ENCODE peak calls at places on chromosome 11, in ten cellular contexts. One of them, this sample, is unnamed. For H3K4me1 and H3K36me3, the result is how much of the 10 kb centered on the place peaks cover.

GRCh38 chr11:64570341-64570740 is 20.7 kb upstream of the SLC22A12 start:
- DNase-seq in tibial artery: no peak
- DNase-seq in GM23248: no peak
- DNase-seq in right atrium auricular region: no peak
- DNase-seq in HCT116: no peak
- DNase-seq in astrocyte: no peak
- DNase-seq in neural progenitor cell: no peak
- DNase-seq in upper lobe of right lung: peak
- DNase-seq in heart right ventricle: no peak
- DNase-seq in PC-3: no peak
- DNase-seq in this sample: no peak

GRCh38 chr11:83784419-83784818 is 498.3 kb upstream of the CCDC90B start:
- DNase-seq in tibial artery: no peak
- DNase-seq in GM23248: no peak
- DNase-seq in right atrium auricular region: no peak
- DNase-seq in HCT116: no peak
- DNase-seq in astrocyte: no peak
- DNase-seq in neural progenitor cell: no peak
- DNase-seq in upper lobe of right lung: no peak
- DNase-seq in heart right ventricle: no peak
- DNase-seq in PC-3: no peak
- DNase-seq in this sample: no peak

GRCh38 chr11:122226810-122227379 is 110.9 kb upstream of the BLID start:
- DNase-seq in tibial artery: no peak
- DNase-seq in GM23248: peak
- DNase-seq in right atrium auricular region: no peak
- DNase-seq in HCT116: no peak
- DNase-seq in astrocyte: peak
- DNase-seq in neural progenitor cell: no peak
- DNase-seq in upper lobe of right lung: no peak
- DNase-seq in heart right ventricle: no peak
- DNase-seq in PC-3: no peak
- DNase-seq in this sample: no peak

GRCh38 chr11:20488352-20488751 is 100.8 kb downstream of the PRMT3 start:
- DNase-seq in tibial artery: no peak
- DNase-seq in GM23248: no peak
- DNase-seq in right atrium auricular region: no peak
- DNase-seq in HCT116: no peak
- DNase-seq in astrocyte: peak
- DNase-seq in neural progenitor cell: no peak
- DNase-seq in upper lobe of right lung: no peak
- DNase-seq in heart right ventricle: no peak
- DNase-seq in PC-3: no peak
- DNase-seq in this sample: no peak

GRCh38 chr11:68271781-68272608 is at the start of gene C11orf24:
- DNase-seq in tibial artery: peak
- DNase-seq in GM23248: peak
- DNase-seq in right atrium auricular region: peak
- DNase-seq in HCT116: peak
- DNase-seq in astrocyte: peak
- DNase-seq in neural progenitor cell: peak
- DNase-seq in upper lobe of right lung: peak
- DNase-seq in heart right ventricle: peak
- DNase-seq in PC-3: peak
- DNase-seq in this sample: peak

GRCh38 chr11:132422725-132423124 is 1052.3 kb downstream of the NTM start:
- DNase-seq in tibial artery: no peak
- DNase-seq in GM23248: no peak
- DNase-seq in right atrium auricular region: no peak
- DNase-seq in HCT116: no peak
- DNase-seq in astrocyte: no peak
- DNase-seq in neural progenitor cell: no peak
- DNase-seq in upper lobe of right lung: no peak
- DNase-seq in heart right ventricle: no peak
- DNase-seq in PC-3: no peak
- DNase-seq in this sample: no peak

GRCh38 chr11:18495268-18495667 is 31.5 kb downstream of the TSG101 start:
- DNase-seq in tibial artery: no peak
- DNase-seq in GM23248: no peak
- DNase-seq in right atrium auricular region: no peak
- DNase-seq in HCT116: no peak
- DNase-seq in astrocyte: no peak
- DNase-seq in neural progenitor cell: no peak
- DNase-seq in upper lobe of right lung: no peak
- DNase-seq in heart right ventricle: no peak
- DNase-seq in PC-3: no peak
- DNase-seq in this sample: no peak

GRCh38 chr11:115665958-115666357 is 161.7 kb upstream of the CADM1 start:
- DNase-seq in tibial artery: no peak
- DNase-seq in GM23248: no peak
- DNase-seq in right atrium auricular region: no peak
- DNase-seq in HCT116: no peak
- DNase-seq in astrocyte: no peak
- DNase-seq in neural progenitor cell: no peak
- DNase-seq in upper lobe of right lung: no peak
- DNase-seq in heart right ventricle: no peak
- DNase-seq in PC-3: no peak
- DNase-seq in this sample: no peak

GRCh38 chr11:111047376-111047775 is 198.1 kb upstream of the POU2AF2 start:
- DNase-seq in tibial artery: no peak
- DNase-seq in GM23248: no peak
- DNase-seq in right atrium auricular region: no peak
- DNase-seq in HCT116: no peak
- DNase-seq in astrocyte: peak
- DNase-seq in neural progenitor cell: peak
- DNase-seq in upper lobe of right lung: no peak
- DNase-seq in heart right ventricle: no peak
- DNase-seq in PC-3: no peak
- DNase-seq in this sample: no peak

GRCh38 chr11:119380816-119381185 is 689 bp downstream of the USP2 start:
- DNase-seq in tibial artery: no peak
- DNase-seq in GM23248: no peak
- DNase-seq in right atrium auricular region: no peak
- DNase-seq in HCT116: no peak
- DNase-seq in astrocyte: no peak
- DNase-seq in neural progenitor cell: peak
- DNase-seq in upper lobe of right lung: no peak
- DNase-seq in heart right ventricle: no peak
- DNase-seq in PC-3: no peak
- DNase-seq in this sample: no peak

GRCh38 chr11:134252539-134253188 is 488 bp downstream of the THYN1 start:
- DNase-seq in tibial artery: peak
- DNase-seq in GM23248: peak
- DNase-seq in right atrium auricular region: no peak
- DNase-seq in HCT116: no peak
- DNase-seq in astrocyte: no peak
- DNase-seq in neural progenitor cell: peak
- DNase-seq in upper lobe of right lung: no peak
- DNase-seq in heart right ventricle: peak
- DNase-seq in PC-3: peak
- DNase-seq in this sample: no peak

GRCh38 chr11:130549393-130549999 is 101.1 kb downstream of the ADAMTS15 start:
- DNase-seq in tibial artery: no peak
- DNase-seq in GM23248: no peak
- DNase-seq in right atrium auricular region: no peak
- DNase-seq in HCT116: no peak
- DNase-seq in astrocyte: no peak
- DNase-seq in neural progenitor cell: no peak
- DNase-seq in upper lobe of right lung: no peak
- DNase-seq in heart right ventricle: no peak
- DNase-seq in PC-3: no peak
- DNase-seq in this sample: no peak

GRCh38 chr11:7869467-7869866 is 61.6 kb downstream of the OR10A6 start:
- DNase-seq in tibial artery: no peak
- DNase-seq in GM23248: no peak
- DNase-seq in right atrium auricular region: no peak
- DNase-seq in HCT116: no peak
- DNase-seq in astrocyte: peak
- DNase-seq in neural progenitor cell: no peak
- DNase-seq in upper lobe of right lung: no peak
- DNase-seq in heart right ventricle: no peak
- DNase-seq in PC-3: no peak
- DNase-seq in this sample: no peak

DNA sequence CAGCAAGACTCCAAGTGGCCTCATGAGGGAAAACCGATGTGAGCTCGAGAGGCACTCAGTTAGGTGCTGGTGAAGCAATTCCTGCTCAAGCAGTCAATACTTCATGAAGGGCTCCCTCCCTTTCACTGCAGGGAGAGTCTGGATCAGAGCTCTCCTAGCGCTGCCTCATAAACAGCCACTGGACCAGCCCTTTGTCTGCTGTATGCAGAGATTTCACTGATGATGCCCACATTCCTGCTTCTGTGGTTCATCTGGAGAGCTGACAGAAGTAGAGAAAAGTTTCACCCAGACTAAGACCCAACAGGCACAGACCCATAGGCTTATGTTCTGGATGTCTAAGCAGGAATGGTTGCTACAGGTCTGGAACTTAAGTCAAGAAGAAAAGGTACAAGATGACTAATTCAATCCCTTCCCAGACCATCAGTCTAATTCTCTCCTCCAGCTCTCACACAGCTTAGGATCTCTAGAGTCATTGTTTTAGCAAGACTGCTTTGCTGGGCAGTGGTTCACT is 4.0 kb downstream of the UCP2 start:
- DNase-seq in tibial artery: no peak
- DNase-seq in GM23248: peak
- DNase-seq in right atrium auricular region: no peak
- DNase-seq in HCT116: no peak
- DNase-seq in astrocyte: peak
- DNase-seq in neural progenitor cell: no peak
- DNase-seq in upper lobe of right lung: peak
- DNase-seq in heart right ventricle: no peak
- DNase-seq in PC-3: no peak
- DNase-seq in this sample: no peak
- H3K4me1 ChIP-seq in tibial artery: under half
- H3K4me1 ChIP-seq in GM23248: under half
- H3K4me1 ChIP-seq in right atrium auricular region: under half
- H3K4me1 ChIP-seq in HCT116: under half
- H3K4me1 ChIP-seq in astrocyte: under half
- H3K4me1 ChIP-seq in neural progenitor cell: under half
- H3K4me1 ChIP-seq in upper lobe of right lung: under half
- H3K4me1 ChIP-seq in heart right ventricle: under half
- H3K4me1 ChIP-seq in PC-3: under half
- H3K4me1 ChIP-seq in this sample: under half

GRCh38 chr11:93197383-93198220 is at the start of gene SLC36A4:
- DNase-seq in tibial artery: peak
- DNase-seq in GM23248: peak
- DNase-seq in right atrium auricular region: peak
- DNase-seq in HCT116: peak
- DNase-seq in astrocyte: peak
- DNase-seq in neural progenitor cell: peak
- DNase-seq in upper lobe of right lung: peak
- DNase-seq in heart right ventricle: peak
- DNase-seq in PC-3: peak
- DNase-seq in this sample: peak
- H3K36me3 ChIP-seq in tibial artery: under half
- H3K36me3 ChIP-seq in GM23248: under half
- H3K36me3 ChIP-seq in right atrium auricular region: under half
- H3K36me3 ChIP-seq in HCT116: under half
- H3K36me3 ChIP-seq in astrocyte: under half
- H3K36me3 ChIP-seq in neural progenitor cell: under half
- H3K36me3 ChIP-seq in upper lobe of right lung: under half
- H3K36me3 ChIP-seq in heart right ventricle: under half
- H3K36me3 ChIP-seq in PC-3: under half
- H3K36me3 ChIP-seq in this sample: under half

DNA sequence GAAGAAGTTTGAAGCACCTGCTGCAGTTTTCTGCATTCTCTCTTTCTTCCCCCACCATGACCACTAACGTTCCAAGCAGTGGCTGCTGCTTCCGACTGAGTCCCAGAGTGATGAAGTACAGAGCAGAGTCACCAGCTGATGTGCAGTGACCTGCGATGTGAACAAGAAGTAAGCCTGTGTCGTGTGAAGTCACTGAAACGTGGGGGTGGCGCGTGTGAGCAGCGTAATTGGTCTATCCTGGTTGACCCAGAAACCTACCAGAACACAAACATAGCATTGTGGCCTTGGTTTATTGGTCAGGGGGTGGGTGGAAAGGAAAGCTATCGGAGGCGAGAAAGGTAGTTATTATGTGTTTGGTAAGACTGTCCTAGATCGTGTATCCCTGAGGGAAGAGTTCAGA is 3.5 kb downstream of the KRTAP5-7 start:
- DNase-seq in tibial artery: no peak
- DNase-seq in GM23248: no peak
- DNase-seq in right atrium auricular region: no peak
- DNase-seq in HCT116: no peak
- DNase-seq in astrocyte: no peak
- DNase-seq in neural progenitor cell: no peak
- DNase-seq in upper lobe of right lung: peak
- DNase-seq in heart right ventricle: no peak
- DNase-seq in PC-3: no peak
- DNase-seq in this sample: no peak
- H3K4me1 ChIP-seq in tibial artery: under half
- H3K4me1 ChIP-seq in GM23248: under half
- H3K4me1 ChIP-seq in right atrium auricular region: under half
- H3K4me1 ChIP-seq in HCT116: under half
- H3K4me1 ChIP-seq in astrocyte: under half
- H3K4me1 ChIP-seq in neural progenitor cell: under half
- H3K4me1 ChIP-seq in upper lobe of right lung: under half
- H3K4me1 ChIP-seq in heart right ventricle: under half
- H3K4me1 ChIP-seq in PC-3: under half
- H3K4me1 ChIP-seq in this sample: under half

GRCh38 chr11:62778441-62778840 is 7.2 kb downstream of the TAF6L start:
- DNase-seq in tibial artery: no peak
- DNase-seq in GM23248: no peak
- DNase-seq in right atrium auricular region: no peak
- DNase-seq in HCT116: no peak
- DNase-seq in astrocyte: no peak
- DNase-seq in neural progenitor cell: no peak
- DNase-seq in upper lobe of right lung: no peak
- DNase-seq in heart right ventricle: no peak
- DNase-seq in PC-3: no peak
- DNase-seq in this sample: no peak
- H3K36me3 ChIP-seq in tibial artery: under half
- H3K36me3 ChIP-seq in GM23248: under half
- H3K36me3 ChIP-seq in right atrium auricular region: under half
- H3K36me3 ChIP-seq in HCT116: under half
- H3K36me3 ChIP-seq in astrocyte: under half
- H3K36me3 ChIP-seq in neural progenitor cell: under half
- H3K36me3 ChIP-seq in upper lobe of right lung: half or more
- H3K36me3 ChIP-seq in heart right ventricle: half or more
- H3K36me3 ChIP-seq in PC-3: under half
- H3K36me3 ChIP-seq in this sample: half or more

GRCh38 chr11:47987781-47988180 is 7.4 kb downstream of the PTPRJ start:
- DNase-seq in tibial artery: no peak
- DNase-seq in GM23248: no peak
- DNase-seq in right atrium auricular region: no peak
- DNase-seq in HCT116: no peak
- DNase-seq in astrocyte: no peak
- DNase-seq in neural progenitor cell: no peak
- DNase-seq in upper lobe of right lung: no peak
- DNase-seq in heart right ventricle: no peak
- DNase-seq in PC-3: no peak
- DNase-seq in this sample: no peak
- H3K4me1 ChIP-seq in tibial artery: under half
- H3K4me1 ChIP-seq in GM23248: under half
- H3K4me1 ChIP-seq in right atrium auricular region: under half
- H3K4me1 ChIP-seq in HCT116: half or more
- H3K4me1 ChIP-seq in astrocyte: under half
- H3K4me1 ChIP-seq in neural progenitor cell: under half
- H3K4me1 ChIP-seq in upper lobe of right lung: under half
- H3K4me1 ChIP-seq in heart right ventricle: under half
- H3K4me1 ChIP-seq in PC-3: under half
- H3K4me1 ChIP-seq in this sample: half or more

GRCh38 chr11:66701432-66702240 is 23.9 kb upstream of the RBM4B start:
- DNase-seq in tibial artery: no peak
- DNase-seq in GM23248: peak
- DNase-seq in right atrium auricular region: no peak
- DNase-seq in HCT116: no peak
- DNase-seq in astrocyte: no peak
- DNase-seq in neural progenitor cell: no peak
- DNase-seq in upper lobe of right lung: no peak
- DNase-seq in heart right ventricle: no peak
- DNase-seq in PC-3: no peak
- DNase-seq in this sample: no peak
- H3K36me3 ChIP-seq in tibial artery: under half
- H3K36me3 ChIP-seq in GM23248: under half
- H3K36me3 ChIP-seq in right atrium auricular region: under half
- H3K36me3 ChIP-seq in HCT116: under half
- H3K36me3 ChIP-seq in astrocyte: under half
- H3K36me3 ChIP-seq in neural progenitor cell: under half
- H3K36me3 ChIP-seq in upper lobe of right lung: under half
- H3K36me3 ChIP-seq in heart right ventricle: under half
- H3K36me3 ChIP-seq in PC-3: under half
- H3K36me3 ChIP-seq in this sample: under half

This sample was measured in SJSA1.